ENCODE peak calls at places on chromosomes 12 and 14, in six cellular contexts. One of them, this sample, is unnamed.

GRCh38 chr14:37595809-37596595 is 573 bp downstream of the TTC6 start:
- DNase-seq in mucosa of descending colon: peak
- DNase-seq in iris pigment epithelial cell: no peak
- DNase-seq in AG04449: no peak
- DNase-seq in PC-3: peak
- DNase-seq in hippocampal formation: no peak
- DNase-seq in this sample: no peak

GRCh38 chr12:31033681-31034080 is 40.0 kb upstream of the DDX11 start:
- DNase-seq in mucosa of descending colon: no peak
- DNase-seq in iris pigment epithelial cell: no peak
- DNase-seq in AG04449: no peak
- DNase-seq in PC-3: no peak
- DNase-seq in hippocampal formation: no peak
- DNase-seq in this sample: no peak

GRCh38 chr12:120917748-120918147 is 13.6 kb upstream of the SPPL3 start:
- DNase-seq in mucosa of descending colon: no peak
- DNase-seq in iris pigment epithelial cell: no peak
- DNase-seq in AG04449: no peak
- DNase-seq in PC-3: no peak
- DNase-seq in hippocampal formation: no peak
- DNase-seq in this sample: no peak

GRCh38 chr12:123024819-123025391 is 44.4 kb downstream of the ARL6IP4 start:
- DNase-seq in mucosa of descending colon: no peak
- DNase-seq in iris pigment epithelial cell: peak
- DNase-seq in AG04449: no peak
- DNase-seq in PC-3: peak
- DNase-seq in hippocampal formation: no peak
- DNase-seq in this sample: peak

GRCh38 chr12:57134949-57135348 is 6.7 kb downstream of the LRP1 start:
- DNase-seq in mucosa of descending colon: no peak
- DNase-seq in iris pigment epithelial cell: no peak
- DNase-seq in AG04449: no peak
- DNase-seq in PC-3: no peak
- DNase-seq in hippocampal formation: no peak
- DNase-seq in this sample: no peak

GRCh38 chr14:60092516-60092915 is 793 bp downstream of the PCNX4 start:
- DNase-seq in mucosa of descending colon: peak
- DNase-seq in iris pigment epithelial cell: peak
- DNase-seq in AG04449: no peak
- DNase-seq in PC-3: peak
- DNase-seq in hippocampal formation: no peak
- DNase-seq in this sample: no peak

GRCh38 chr12:130483616-130484180 is 146.0 kb downstream of the PIWIL1 start:
- DNase-seq in mucosa of descending colon: no peak
- DNase-seq in iris pigment epithelial cell: no peak
- DNase-seq in AG04449: no peak
- DNase-seq in PC-3: no peak
- DNase-seq in hippocampal formation: no peak
- DNase-seq in this sample: no peak

GRCh38 chr12:14643247-14643646 is 53.2 kb downstream of the GUCY2C start:
- DNase-seq in mucosa of descending colon: no peak
- DNase-seq in iris pigment epithelial cell: peak
- DNase-seq in AG04449: no peak
- DNase-seq in PC-3: no peak
- DNase-seq in hippocampal formation: no peak
- DNase-seq in this sample: no peak

GRCh38 chr14:20530771-20531571 is 25.6 kb downstream of the RNASE10 start:
- DNase-seq in mucosa of descending colon: peak
- DNase-seq in iris pigment epithelial cell: peak
- DNase-seq in AG04449: no peak
- DNase-seq in PC-3: peak
- DNase-seq in hippocampal formation: peak
- DNase-seq in this sample: no peak

GRCh38 chr14:106605548-106606448 is 1079.4 kb downstream of the TMEM121 start:
- DNase-seq in mucosa of descending colon: peak
- DNase-seq in iris pigment epithelial cell: no peak
- DNase-seq in AG04449: no peak
- DNase-seq in PC-3: no peak
- DNase-seq in hippocampal formation: no peak
- DNase-seq in this sample: no peak

GRCh38 chr12:104280111-104280510 is 23.4 kb upstream of the EID3 start:
- DNase-seq in mucosa of descending colon: no peak
- DNase-seq in iris pigment epithelial cell: no peak
- DNase-seq in AG04449: no peak
- DNase-seq in PC-3: peak
- DNase-seq in hippocampal formation: no peak
- DNase-seq in this sample: no peak

GRCh38 chr12:127041985-127042625 is 1224.9 kb upstream of the TMEM132C start:
- DNase-seq in mucosa of descending colon: no peak
- DNase-seq in iris pigment epithelial cell: no peak
- DNase-seq in AG04449: no peak
- DNase-seq in PC-3: peak
- DNase-seq in hippocampal formation: no peak
- DNase-seq in this sample: no peak

GRCh38 chr12:132513070-132513398 is 23.1 kb downstream of the FBRSL1 start:
- DNase-seq in mucosa of descending colon: no peak
- DNase-seq in iris pigment epithelial cell: peak
- DNase-seq in AG04449: no peak
- DNase-seq in PC-3: no peak
- DNase-seq in hippocampal formation: no peak
- DNase-seq in this sample: no peak

GRCh38 chr14:65229431-65230286 is 127.3 kb upstream of the MAX start:
- DNase-seq in mucosa of descending colon: peak
- DNase-seq in iris pigment epithelial cell: peak
- DNase-seq in AG04449: no peak
- DNase-seq in PC-3: no peak
- DNase-seq in hippocampal formation: peak
- DNase-seq in this sample: no peak

GRCh38 chr14:38210587-38211257 is 3.0 kb downstream of the SSTR1 start:
- DNase-seq in mucosa of descending colon: peak
- DNase-seq in iris pigment epithelial cell: peak
- DNase-seq in AG04449: no peak
- DNase-seq in PC-3: no peak
- DNase-seq in hippocampal formation: no peak
- DNase-seq in this sample: no peak

This sample was measured in chondrocyte.